ENCODE peak calls at places on chromosomes 11 and 22, in ten cellular contexts. One of them, this sample, is unnamed.

GRCh38 chr11:91194551-91194950 is 971.7 kb upstream of the CHORDC1 start:
- DNase-seq in sigmoid colon: no peak
- DNase-seq in Peyer's patch: no peak
- DNase-seq in body of pancreas: no peak
- DNase-seq in adrenal gland: no peak
- DNase-seq in K562: no peak
- DNase-seq in NB4: no peak
- DNase-seq in A549: no peak
- DNase-seq in HCT116: no peak
- DNase-seq in heart left ventricle: no peak
- DNase-seq in this sample: no peak

GRCh38 chr22:26124991-26125725 is 44.1 kb upstream of the SEZ6L start:
- DNase-seq in heart left ventricle: no peak
- DNase-seq in NB4: no peak
- DNase-seq in Peyer's patch: no peak
- DNase-seq in K562: no peak
- DNase-seq in body of pancreas: no peak
- DNase-seq in adrenal gland: no peak
- DNase-seq in sigmoid colon: no peak
- DNase-seq in HCT116: no peak
- DNase-seq in A549: no peak
- DNase-seq in this sample: no peak

GRCh38 chr11:56089697-56090096 is 3.4 kb upstream of the OR8I2 start:
- DNase-seq in Peyer's patch: no peak
- DNase-seq in sigmoid colon: no peak
- DNase-seq in NB4: peak
- DNase-seq in A549: no peak
- DNase-seq in adrenal gland: no peak
- DNase-seq in HCT116: no peak
- DNase-seq in body of pancreas: no peak
- DNase-seq in K562: no peak
- DNase-seq in heart left ventricle: no peak
- DNase-seq in this sample: no peak

GRCh38 chr11:63979426-63979825 is 5.0 kb downstream of the COX8A start:
- DNase-seq in NB4: no peak
- DNase-seq in sigmoid colon: no peak
- DNase-seq in heart left ventricle: no peak
- DNase-seq in HCT116: no peak
- DNase-seq in body of pancreas: no peak
- DNase-seq in A549: no peak
- DNase-seq in adrenal gland: no peak
- DNase-seq in Peyer's patch: no peak
- DNase-seq in K562: no peak
- DNase-seq in this sample: no peak

GRCh38 chr11:66242085-66242765 is 26.2 kb upstream of the RAB1B start:
- DNase-seq in heart left ventricle: no peak
- DNase-seq in A549: no peak
- DNase-seq in HCT116: no peak
- DNase-seq in body of pancreas: no peak
- DNase-seq in adrenal gland: no peak
- DNase-seq in NB4: peak
- DNase-seq in sigmoid colon: no peak
- DNase-seq in K562: no peak
- DNase-seq in Peyer's patch: no peak
- DNase-seq in this sample: no peak

GRCh38 chr22:27844656-27845602 is 43.4 kb upstream of the MN1 start:
- DNase-seq in NB4: no peak
- DNase-seq in body of pancreas: no peak
- DNase-seq in sigmoid colon: peak
- DNase-seq in A549: no peak
- DNase-seq in Peyer's patch: peak
- DNase-seq in HCT116: no peak
- DNase-seq in adrenal gland: no peak
- DNase-seq in K562: no peak
- DNase-seq in heart left ventricle: peak
- DNase-seq in this sample: no peak

GRCh38 chr11:15793032-15793996 is 563.0 kb downstream of the SOX6 start:
- DNase-seq in HCT116: no peak
- DNase-seq in body of pancreas: no peak
- DNase-seq in NB4: no peak
- DNase-seq in A549: no peak
- DNase-seq in adrenal gland: no peak
- DNase-seq in K562: no peak
- DNase-seq in heart left ventricle: no peak
- DNase-seq in Peyer's patch: no peak
- DNase-seq in sigmoid colon: no peak
- DNase-seq in this sample: no peak

GRCh38 chr11:122138759-122139594 is 23.0 kb upstream of the BLID start:
- DNase-seq in heart left ventricle: no peak
- DNase-seq in NB4: no peak
- DNase-seq in sigmoid colon: no peak
- DNase-seq in A549: no peak
- DNase-seq in HCT116: no peak
- DNase-seq in K562: no peak
- DNase-seq in Peyer's patch: no peak
- DNase-seq in adrenal gland: no peak
- DNase-seq in body of pancreas: no peak
- DNase-seq in this sample: no peak

GRCh38 chr22:46251816-46252380 is 1.8 kb upstream of the CDPF1 start:
- DNase-seq in body of pancreas: no peak
- DNase-seq in HCT116: no peak
- DNase-seq in Peyer's patch: no peak
- DNase-seq in A549: no peak
- DNase-seq in adrenal gland: no peak
- DNase-seq in NB4: no peak
- DNase-seq in sigmoid colon: no peak
- DNase-seq in heart left ventricle: no peak
- DNase-seq in K562: no peak
- DNase-seq in this sample: no peak

GRCh38 chr22:46251266-46251665 is 1.2 kb upstream of the CDPF1 start:
- DNase-seq in NB4: no peak
- DNase-seq in adrenal gland: no peak
- DNase-seq in Peyer's patch: no peak
- DNase-seq in sigmoid colon: no peak
- DNase-seq in HCT116: no peak
- DNase-seq in body of pancreas: no peak
- DNase-seq in A549: no peak
- DNase-seq in heart left ventricle: no peak
- DNase-seq in K562: no peak
- DNase-seq in this sample: no peak

GRCh38 chr22:46250783-46251125 is 661 bp upstream of the CDPF1 start:
- DNase-seq in Peyer's patch: no peak
- DNase-seq in adrenal gland: no peak
- DNase-seq in A549: no peak
- DNase-seq in heart left ventricle: no peak
- DNase-seq in NB4: no peak
- DNase-seq in HCT116: no peak
- DNase-seq in K562: no peak
- DNase-seq in body of pancreas: no peak
- DNase-seq in sigmoid colon: no peak
- DNase-seq in this sample: no peak

GRCh38 chr22:46247443-46247975 is 2.6 kb downstream of the CDPF1 start:
- DNase-seq in HCT116: no peak
- DNase-seq in Peyer's patch: no peak
- DNase-seq in heart left ventricle: no peak
- DNase-seq in body of pancreas: no peak
- DNase-seq in adrenal gland: no peak
- DNase-seq in sigmoid colon: no peak
- DNase-seq in K562: no peak
- DNase-seq in A549: no peak
- DNase-seq in NB4: no peak
- DNase-seq in this sample: no peak

DNA sequence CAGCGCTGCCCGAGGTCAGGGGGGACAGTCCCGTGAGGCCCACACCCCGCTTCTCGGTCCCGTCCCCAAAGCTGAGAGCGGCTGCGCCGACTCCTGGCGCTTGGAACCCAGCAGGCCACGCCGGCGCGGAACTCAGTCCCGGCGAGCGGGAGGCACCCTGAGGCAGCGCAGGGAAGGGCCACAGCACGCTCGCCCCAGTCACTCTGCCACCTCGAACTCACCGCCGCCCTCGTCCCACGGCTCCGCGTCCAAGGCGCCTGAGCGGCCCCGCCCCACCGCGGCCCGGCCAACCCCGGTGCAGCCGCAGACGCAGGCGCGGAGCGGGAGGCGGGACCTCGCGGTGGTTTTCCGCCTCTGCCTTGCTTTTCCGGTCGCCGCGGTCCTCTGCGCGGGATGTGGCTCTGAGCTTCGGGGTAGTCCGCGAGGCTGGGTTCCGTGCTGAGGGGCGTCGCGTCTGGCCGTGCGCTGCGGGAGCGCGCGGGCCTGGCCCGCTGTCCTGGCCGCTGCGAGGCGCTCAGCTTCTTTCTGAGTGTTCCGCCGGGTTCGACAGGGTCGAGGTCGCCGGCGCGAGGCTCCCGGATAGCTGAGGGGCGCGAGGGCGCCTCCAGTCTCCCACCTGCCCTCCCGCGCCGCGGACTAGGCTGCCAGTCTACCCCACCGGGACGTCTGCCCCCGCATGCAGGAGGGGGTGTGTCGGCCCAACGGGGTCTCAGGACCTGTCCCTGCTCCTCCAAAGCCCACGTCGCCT is at the start of gene CDPF1:
- DNase-seq in A549: peak
- DNase-seq in Peyer's patch: peak
- DNase-seq in heart left ventricle: peak
- DNase-seq in NB4: peak
- DNase-seq in body of pancreas: peak
- DNase-seq in K562: peak
- DNase-seq in HCT116: peak
- DNase-seq in adrenal gland: peak
- DNase-seq in sigmoid colon: peak
- DNase-seq in this sample: peak
- TF ChIP-seq POLR2A in A549: peak
- TF ChIP-seq POLR2A in Peyer's patch: peak
- TF ChIP-seq POLR2A in heart left ventricle: peak
- TF ChIP-seq POLR2A in NB4: peak
- TF ChIP-seq POLR2A in body of pancreas: peak
- TF ChIP-seq POLR2A in K562: peak
- TF ChIP-seq POLR2A in HCT116: peak
- TF ChIP-seq POLR2A in adrenal gland: no peak
- TF ChIP-seq POLR2A in sigmoid colon: peak
- TF ChIP-seq POLR2A in this sample: peak

DNA sequence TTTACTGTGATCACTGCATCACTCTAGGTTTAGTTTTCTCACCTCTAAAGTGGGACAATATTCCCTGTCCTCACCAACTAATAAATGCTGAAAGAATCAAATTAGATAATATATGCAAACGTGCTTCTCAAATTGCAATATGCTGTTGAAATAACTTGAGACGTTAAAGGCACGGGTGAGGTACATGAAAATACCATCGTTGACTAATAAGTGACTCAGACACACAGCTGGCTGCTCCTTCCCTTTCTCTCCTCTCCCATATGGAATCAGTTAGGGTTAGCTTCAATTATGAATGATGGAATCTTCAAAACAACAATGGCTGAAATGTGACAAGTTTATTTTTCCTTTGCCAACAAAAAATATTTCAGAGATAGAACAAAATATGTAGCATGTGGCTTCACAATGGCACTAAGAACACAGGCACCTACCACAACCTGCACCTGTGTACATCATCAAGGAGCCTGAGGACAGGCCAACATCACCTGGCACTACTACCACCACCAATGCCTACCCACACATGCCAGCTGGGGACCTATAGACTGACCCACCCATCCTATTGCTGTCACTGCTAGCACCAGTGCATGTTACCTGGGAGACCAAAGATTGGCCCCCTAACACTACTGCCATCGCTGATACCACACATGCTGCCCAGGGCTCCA is 13.7 kb downstream of the GDPD4 start:
- DNase-seq in HCT116: no peak
- DNase-seq in Peyer's patch: no peak
- DNase-seq in K562: no peak
- DNase-seq in A549: no peak
- DNase-seq in body of pancreas: no peak
- DNase-seq in adrenal gland: no peak
- DNase-seq in NB4: no peak
- DNase-seq in sigmoid colon: no peak
- DNase-seq in heart left ventricle: no peak
- DNase-seq in this sample: no peak
- H3K4me3 ChIP-seq in HCT116: no peak
- H3K4me3 ChIP-seq in Peyer's patch: no peak
- H3K4me3 ChIP-seq in K562: no peak
- H3K4me3 ChIP-seq in A549: no peak
- H3K4me3 ChIP-seq in body of pancreas: no peak
- H3K4me3 ChIP-seq in adrenal gland: no peak
- H3K4me3 ChIP-seq in NB4: no peak
- H3K4me3 ChIP-seq in sigmoid colon: no peak
- H3K4me3 ChIP-seq in heart left ventricle: no peak
- H3K4me3 ChIP-seq in this sample: no peak

DNA sequence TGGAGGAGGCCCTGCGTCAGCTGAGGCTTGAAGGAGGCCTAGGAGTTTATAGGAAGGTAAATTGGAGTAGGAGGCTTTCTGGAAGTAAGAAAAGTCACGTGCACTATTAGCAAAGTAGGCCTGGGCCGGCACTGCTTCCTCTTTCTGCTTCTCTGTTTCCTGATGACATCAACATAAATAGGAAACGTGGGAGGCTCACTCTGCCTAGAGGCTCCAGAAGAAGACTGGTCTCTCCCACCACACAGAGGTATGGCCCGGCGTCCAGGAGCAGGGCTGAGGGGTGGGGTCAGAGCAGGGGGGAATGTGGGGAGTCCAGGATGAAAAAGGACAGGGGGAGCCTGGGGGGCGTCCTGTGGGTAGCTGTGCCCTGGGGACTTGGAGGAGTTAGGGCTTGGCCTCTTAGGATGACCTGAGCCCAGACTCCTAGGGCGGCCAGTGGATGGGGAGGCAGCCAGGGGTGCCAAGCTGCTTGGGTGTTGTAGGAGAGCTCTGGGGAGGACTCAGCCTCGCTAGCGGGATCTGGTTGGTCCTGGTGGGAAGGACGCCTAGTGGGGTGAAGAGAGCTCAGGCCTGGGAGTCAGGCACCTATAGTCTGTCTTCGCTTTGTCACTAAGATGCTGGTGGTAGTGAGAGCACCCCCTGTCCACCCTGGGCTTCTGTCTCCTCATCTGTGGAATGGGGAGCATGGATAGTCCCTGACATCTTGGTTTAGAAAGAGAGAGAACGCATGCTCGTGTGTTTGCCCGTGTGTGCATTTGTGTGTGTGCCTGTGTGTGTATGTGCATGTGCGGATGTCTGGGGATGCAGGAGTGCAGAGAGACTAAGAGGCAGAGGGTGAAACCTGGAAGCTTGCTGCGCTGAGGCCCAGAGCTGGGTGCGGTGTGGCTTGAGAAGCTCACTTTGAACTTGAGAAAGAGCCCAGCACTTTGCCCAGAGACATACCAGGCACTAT is at the start of gene CSF2RB:
- DNase-seq in body of pancreas: no peak
- DNase-seq in HCT116: no peak
- DNase-seq in Peyer's patch: peak
- DNase-seq in sigmoid colon: peak
- DNase-seq in K562: no peak
- DNase-seq in adrenal gland: peak
- DNase-seq in heart left ventricle: peak
- DNase-seq in NB4: peak
- DNase-seq in A549: no peak
- DNase-seq in this sample: no peak
- TF ChIP-seq POLR2A in body of pancreas: no peak
- TF ChIP-seq POLR2A in HCT116: no peak
- TF ChIP-seq POLR2A in Peyer's patch: no peak
- TF ChIP-seq POLR2A in sigmoid colon: no peak
- TF ChIP-seq POLR2A in K562: no peak
- TF ChIP-seq POLR2A in adrenal gland: no peak
- TF ChIP-seq POLR2A in heart left ventricle: no peak
- TF ChIP-seq POLR2A in NB4: no peak
- TF ChIP-seq POLR2A in A549: no peak
- TF ChIP-seq POLR2A in this sample: no peak

DNA sequence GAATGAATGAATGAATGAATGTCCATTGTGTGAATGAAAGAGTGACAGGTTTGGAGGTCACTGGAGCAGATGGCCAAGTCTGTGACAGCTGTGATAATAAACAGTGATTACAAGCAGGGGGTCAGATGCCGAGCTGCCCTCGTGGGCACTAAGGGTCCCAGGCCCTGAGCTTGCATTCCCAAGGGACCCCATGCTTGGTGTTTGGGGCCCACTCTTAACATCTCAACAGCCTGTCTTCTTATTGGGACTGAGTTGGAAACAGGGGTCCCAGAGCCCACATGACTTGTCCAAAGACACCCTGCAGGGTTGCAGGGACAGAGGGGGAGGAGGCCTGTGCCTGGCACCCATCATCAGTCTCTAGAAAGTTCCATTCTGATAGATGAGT is 12.0 kb upstream of the ANO1 start:
- DNase-seq in adrenal gland: no peak
- DNase-seq in body of pancreas: no peak
- DNase-seq in Peyer's patch: peak
- DNase-seq in heart left ventricle: no peak
- DNase-seq in NB4: no peak
- DNase-seq in HCT116: no peak
- DNase-seq in K562: no peak
- DNase-seq in A549: no peak
- DNase-seq in sigmoid colon: peak
- DNase-seq in this sample: no peak
- H3K4me3 ChIP-seq in adrenal gland: no peak
- H3K4me3 ChIP-seq in body of pancreas: no peak
- H3K4me3 ChIP-seq in Peyer's patch: no peak
- H3K4me3 ChIP-seq in heart left ventricle: no peak
- H3K4me3 ChIP-seq in NB4: no peak
- H3K4me3 ChIP-seq in HCT116: no peak
- H3K4me3 ChIP-seq in K562: no peak
- H3K4me3 ChIP-seq in A549: no peak
- H3K4me3 ChIP-seq in sigmoid colon: no peak
- H3K4me3 ChIP-seq in this sample: no peak

This sample was measured in ovary.